ENCODE peak calls at places on chromosomes 13 and 19, in four cellular contexts. Z is cardiac muscle cell, U is uterus, X is fibroblast of lung. S is an unnamed sample.
A peak's percentile ranks its signal among the peaks of the same experiment; 100 is the strongest.

GRCh38 chr13:21670883-21671792 is at the start of gene FGF9:
- DNase-seq in U (peak; percentile 67), Z (peak; percentile 82), X (peak; percentile 78), S (peak; percentile 86)

GRCh38 chr13:101736551-101736950 is 284.1 kb downstream of the ITGBL1 start:
- DNase-seq in U (no peak), Z (no peak), X (no peak), S (no peak)

GRCh38 chr13:33168326-33168960 is 117.1 kb downstream of the STARD13 start:
- DNase-seq in X (no peak), Z (no peak), U (no peak), S (no peak)

GRCh38 chr13:25778808-25779207 is 273.0 kb downstream of the SHISA2 start:
- DNase-seq in X (no peak), Z (no peak), U (no peak), S (no peak)

GRCh38 chr13:28140433-28141125 is 2.2 kb downstream of the PAN3 start:
- DNase-seq in X (no peak), U (no peak), Z (no peak), S (no peak)

GRCh38 chr19:38072776-38073411 is 151.1 kb downstream of the DPF1 start:
- DNase-seq in X (peak; percentile 61), Z (peak; percentile 51), U (no peak), S (no peak)

GRCh38 chr19:32581704-32582164 is 744 bp downstream of the PDCD5 start:
- DNase-seq in Z (peak; percentile 72), U (no peak), X (peak; percentile 43), S (no peak)

GRCh38 chr19:45403781-45404556 is 900 bp downstream of the PPP1R13L start:
- DNase-seq in Z (peak; percentile 35), X (no peak), U (peak; percentile 37), S (no peak)

GRCh38 chr19:46133101-46133627 is 8.7 kb upstream of the IGFL3 start:
- DNase-seq in Z (peak; percentile 92), U (peak; percentile 41), X (peak; percentile 96), S (peak; percentile 16)

DNA sequence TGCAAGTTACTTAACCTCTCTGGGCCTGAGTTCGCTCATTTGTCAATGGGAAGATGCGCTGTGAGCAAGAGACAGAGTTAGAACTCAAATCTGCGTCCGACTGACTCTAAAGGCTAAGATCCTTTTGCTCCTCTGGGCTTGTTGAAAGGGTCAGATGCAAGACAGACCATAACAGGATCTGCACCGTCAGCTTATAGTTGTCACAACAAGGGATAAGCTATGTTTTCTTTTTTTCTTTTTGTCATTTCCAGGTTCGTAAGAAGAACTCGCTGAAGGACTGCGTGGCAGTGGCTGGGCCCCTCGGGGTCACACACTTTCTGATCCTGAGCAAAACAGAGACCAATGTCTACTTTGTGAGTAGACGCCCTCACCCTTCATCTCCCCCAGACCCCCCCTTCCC is 1.1 kb downstream of the PPAN start:
- DNase-seq in X (no peak), U (no peak), Z (no peak), S (no peak)
- H3K4me3 ChIP-seq in X (peak overlapping the region; percentile 89), U (no peak overlapping the region), Z (peak overlapping the region; percentile 74), S (peak overlapping the region; percentile 92)

DNA sequence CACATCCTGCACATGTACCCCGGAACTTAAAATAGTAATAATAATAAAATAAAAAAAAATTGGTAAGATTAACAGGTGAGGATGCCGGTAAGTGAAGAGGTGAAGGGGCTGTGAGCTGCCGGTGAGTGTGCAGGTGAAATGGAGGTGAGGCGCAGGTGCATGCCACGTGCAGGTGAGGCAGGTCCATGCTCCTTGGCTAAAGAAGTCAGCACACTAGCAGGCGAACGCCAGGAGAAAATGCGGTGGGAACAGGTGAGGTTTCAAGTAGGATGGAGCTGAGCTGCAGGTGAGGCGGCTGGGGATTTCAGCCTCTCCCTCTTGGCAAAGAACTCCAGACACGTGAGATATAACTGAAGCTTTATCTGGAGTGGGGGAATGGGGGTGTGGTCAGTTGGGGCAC is 7.5 kb upstream of the TNFSF14 start:
- DNase-seq in X (no peak), U (no peak), Z (no peak), S (no peak)
- H3K4me3 ChIP-seq in X (no peak overlapping the region), U (no peak overlapping the region), Z (no peak overlapping the region), S (no peak overlapping the region)

GRCh38 chr19:13014921-13015280 is 19.6 kb downstream of the NFIX start:
- DNase-seq in Z (no peak), X (no peak), U (no peak), S (no peak)
- H3K4me3 ChIP-seq in Z (no peak overlapping the region), X (peak overlapping the region; percentile 63), U (peak overlapping the region; percentile 42), S (peak overlapping the region; percentile 31)

GRCh38 chr19:9937001-9937411 is 691 bp upstream of the OLFM2 start:
- DNase-seq in Z (no peak), X (no peak), U (peak; percentile 21), S (no peak)

GRCh38 chr19:9940778-9941177 is 4.5 kb upstream of the OLFM2 start:
- DNase-seq in Z (no peak), X (no peak), U (no peak), S (no peak)

GRCh38 chr19:9941646-9942045 is 5.3 kb upstream of the OLFM2 start:
- DNase-seq in Z (no peak), U (no peak), X (no peak), S (no peak)

GRCh38 chr19:9941236-9941635 is 4.9 kb upstream of the OLFM2 start:
- DNase-seq in U (no peak), X (no peak), Z (no peak), S (no peak)

GRCh38 chr19:9939301-9939913 is 3.1 kb upstream of the OLFM2 start:
- DNase-seq in X (peak; percentile 39), U (no peak), Z (peak; percentile 56), S (no peak)
- H3K4me3 ChIP-seq in X (no peak overlapping the region), U (no peak overlapping the region), Z (no peak overlapping the region), S (no peak overlapping the region)

GRCh38 chr19:14497347-14497921 is 1.5 kb upstream of the GIPC1 start:
- DNase-seq in U (no peak), Z (peak; percentile 33), X (no peak), S (peak; percentile 62)
- H3K4me3 ChIP-seq in U (no peak overlapping the region), Z (no peak overlapping the region), X (no peak overlapping the region), S (peak overlapping the region; percentile 89)

GRCh38 chr19:18960370-18960769 is 19.4 kb upstream of the HOMER3 start:
- DNase-seq in U (no peak), X (no peak), Z (no peak), S (no peak)

GRCh38 chr19:18966304-18966703 is 25.3 kb upstream of the HOMER3 start:
- DNase-seq in U (no peak), Z (no peak), X (no peak), S (no peak)

GRCh38 chr19:18967358-18968146 is 26.5 kb upstream of the HOMER3 start:
- DNase-seq in X (peak; percentile 13), U (peak; percentile 24), Z (peak; percentile 83), S (no peak)

GRCh38 chr19:18964121-18964520 is 23.1 kb upstream of the HOMER3 start:
- DNase-seq in X (no peak), Z (no peak), U (no peak), S (no peak)

DNA sequence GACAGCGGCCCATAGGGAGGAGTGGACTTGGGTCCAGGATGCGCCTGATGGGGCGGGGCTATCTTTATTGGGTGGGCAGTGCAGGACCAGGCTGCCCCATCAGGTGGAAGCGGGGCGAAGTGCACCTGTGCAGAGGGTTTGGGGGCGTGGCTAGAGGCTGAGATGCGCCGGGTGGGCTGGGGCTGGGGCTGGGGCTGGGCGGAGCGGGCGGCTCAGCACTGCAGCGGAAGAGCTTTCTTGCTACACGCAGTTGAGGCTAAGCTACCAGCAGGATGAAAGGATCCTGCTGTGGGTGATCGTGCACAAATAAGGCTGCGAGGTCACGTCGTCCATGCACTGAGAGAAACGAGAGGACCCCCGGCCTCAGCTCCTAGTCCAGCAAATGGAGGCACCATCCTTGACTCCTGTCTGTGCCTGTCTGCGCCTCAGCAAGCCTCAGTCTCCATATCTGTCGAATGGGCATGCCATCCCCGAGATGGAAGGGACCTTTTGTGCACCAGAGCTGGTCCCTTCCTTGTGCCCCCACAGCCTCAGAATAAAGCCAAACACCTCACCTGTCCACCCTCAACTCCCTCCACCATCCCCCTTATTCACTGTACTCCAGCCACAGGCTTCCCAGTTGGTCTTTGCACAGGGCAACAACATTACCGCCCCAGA is 20.9 kb upstream of the HOMER3 start:
- DNase-seq in X (no peak), U (no peak), Z (no peak), S (no peak)
- H3K4me3 ChIP-seq in X (no peak overlapping the region), U (no peak overlapping the region), Z (no peak overlapping the region), S (no peak overlapping the region)

GRCh38 chr19:54462713-54463530 is 656 bp downstream of the LENG9 start:
- DNase-seq in U (peak; percentile 74), Z (peak; percentile 81), X (peak; percentile 70), S (peak; percentile 66)

GRCh38 chr19:54462072-54462712 is 1.4 kb downstream of the LENG9 start:
- DNase-seq in X (no peak), Z (no peak), U (no peak), S (no peak)

GRCh38 chr19:54459282-54460229 is 4.0 kb downstream of the LENG9 start:
- DNase-seq in X (no peak), Z (no peak), U (no peak), S (no peak)

GRCh38 chr19:54460230-54461005 is 3.2 kb downstream of the LENG9 start:
- DNase-seq in X (no peak), U (no peak), Z (no peak), S (no peak)

GRCh38 chr19:54461201-54462071 is 2.1 kb downstream of the LENG9 start:
- DNase-seq in X (peak; percentile 90), U (no peak), Z (peak; percentile 46), S (no peak)
- H3K4me3 ChIP-seq in X (no peak overlapping the region), U (no peak overlapping the region), Z (no peak overlapping the region), S (no peak overlapping the region)

GRCh38 chr19:56091751-56092546 is 29.1 kb downstream of the ZNF787 start:
- DNase-seq in U (no peak), Z (no peak), X (no peak), S (no peak)
- H3K4me3 ChIP-seq in U (no peak overlapping the region), Z (no peak overlapping the region), X (no peak overlapping the region), S (no peak overlapping the region)

DNA sequence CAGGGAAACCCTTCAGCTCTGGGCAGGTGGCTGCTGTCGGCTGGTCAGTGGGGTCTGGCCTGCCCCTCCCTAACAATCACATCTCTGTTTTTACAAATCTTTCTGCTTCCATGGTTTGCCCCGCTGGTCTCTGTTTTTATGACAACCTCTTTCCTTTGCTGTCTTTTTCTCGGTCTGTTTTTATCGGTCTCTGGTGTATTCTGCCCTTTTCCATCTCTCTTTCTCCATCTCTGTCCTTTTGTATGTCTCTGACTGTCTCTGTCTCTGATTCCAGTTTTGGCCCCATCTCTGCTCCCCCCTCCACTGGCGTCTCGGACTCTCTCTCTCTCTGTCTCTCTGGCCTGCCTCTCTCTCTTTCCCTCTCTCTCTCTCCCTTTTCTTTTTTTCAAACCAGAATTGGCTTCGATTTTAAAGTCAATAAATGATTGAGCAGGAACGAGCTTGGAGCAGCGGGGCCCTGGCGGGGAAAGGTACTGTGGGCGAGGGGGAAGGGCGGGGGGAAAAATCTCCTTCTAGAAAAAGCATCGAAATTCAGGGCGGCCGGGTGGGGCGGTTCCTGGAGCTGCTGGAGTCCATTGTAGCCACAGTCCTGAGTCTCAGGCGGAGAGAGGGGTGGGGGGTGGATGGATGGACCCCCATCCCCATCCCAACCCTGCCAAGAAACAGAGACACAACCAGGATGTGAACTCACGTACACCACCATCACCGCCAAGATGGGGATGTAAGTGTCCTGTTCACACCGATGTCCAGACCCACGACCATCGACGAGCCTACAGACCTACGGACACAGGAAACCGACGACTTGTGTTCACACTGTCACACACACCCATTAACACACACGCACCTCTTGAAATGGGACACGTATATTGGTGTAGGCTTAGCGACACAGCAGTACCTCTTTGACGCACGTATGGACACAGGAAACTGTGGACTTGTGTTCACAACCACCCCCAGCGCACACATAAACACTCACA is 3.0 kb downstream of the NFIX start:
- DNase-seq in U (no peak), Z (no peak), X (no peak), S (no peak)
- H3K4me3 ChIP-seq in U (peak overlapping the region; percentile 68), Z (no peak overlapping the region), X (peak overlapping the region; percentile 53), S (peak overlapping the region; percentile 69)